ENCODE peak calls at places on chromosomes 13 and 19, in six cellular contexts. L, N, G, O, B and I are unnamed samples. For H3K9me3, the result is how much of the 10 kb centered on the place peaks cover.

GRCh38 chr13:24043590-24044350 is 116.8 kb upstream of the SPATA13 start:
- ATAC-seq in G (no peak), N (no peak), O (no peak), L (no peak), B (no peak), I (no peak)

GRCh38 chr19:4714016-4714415 is 9.6 kb downstream of the DPP9 start:
- ATAC-seq in O (no peak), N (no peak), L (no peak), G (no peak), B (no peak), I (no peak)

GRCh38 chr13:108595416-108596257 is 33.8 kb upstream of the MYO16 start:
- ATAC-seq in O (no peak), G (no peak), N (no peak), B (peak), L (no peak), I (no peak)

GRCh38 chr19:55704494-55705245 is 29.6 kb downstream of the EPN1 start:
- ATAC-seq in O (peak), B (no peak), L (peak), N (no peak), G (peak), I (no peak)

GRCh38 chr13:73284475-73284874 is 225.7 kb downstream of the KLF5 start:
- ATAC-seq in N (no peak), G (no peak), L (no peak), O (no peak), B (no peak), I (no peak)

GRCh38 chr19:11574689-11575088 is 2.8 kb downstream of the ACP5 start:
- ATAC-seq in B (peak), L (no peak), G (no peak), O (no peak), N (no peak), I (no peak)

GRCh38 chr13:54640719-54641118 is 1612.1 kb downstream of the OLFM4 start:
- ATAC-seq in B (no peak), G (no peak), L (no peak), N (no peak), O (no peak), I (no peak)

GRCh38 chr19:14089662-14090508 is 666 bp downstream of the SAMD1 start:
- ATAC-seq in N (peak), G (peak), O (peak), B (peak), L (peak), I (peak)

GRCh38 chr13:28478127-28478526 is 16.8 kb downstream of the FLT1 start:
- ATAC-seq in O (no peak), L (no peak), G (no peak), N (no peak), B (no peak), I (no peak)

GRCh38 chr19:38255759-38256052 is 468 bp downstream of the PPP1R14A start:
- ATAC-seq in N (peak), L (peak), B (no peak), G (peak), O (no peak), I (no peak)

GRCh38 chr13:43688230-43688907 is 98.4 kb downstream of the ENOX1 start:
- ATAC-seq in G (no peak), B (no peak), L (no peak), O (no peak), N (no peak), I (no peak)

GRCh38 chr13:114105351-114106225 is 26.8 kb downstream of the RASA3 start:
- ATAC-seq in G (no peak), O (no peak), L (no peak), B (no peak), N (no peak), I (peak)

GRCh38 chr19:46466536-46467199 is 4.7 kb downstream of the PNMA8A start:
- ATAC-seq in O (no peak), G (peak), B (peak), N (no peak), L (no peak), I (no peak)

GRCh38 chr13:73891805-73892204 is 242.4 kb downstream of the KLF12 start:
- ATAC-seq in B (no peak), L (no peak), G (no peak), O (no peak), N (no peak), I (no peak)

GRCh38 chr13:20297181-20297580 is 65.1 kb upstream of the GJB6 start:
- ATAC-seq in O (no peak), N (no peak), G (no peak), B (no peak), L (no peak), I (no peak)

GRCh38 chr19:50328257-50329145 is 676 bp downstream of the KCNC3 start:
- ATAC-seq in L (no peak), B (no peak), N (peak), G (no peak), O (peak), I (peak)

GRCh38 chr19:7545904-7546303 is 10.4 kb downstream of the PNPLA6 start:
- ATAC-seq in L (no peak), N (no peak), B (no peak), O (no peak), G (peak), I (no peak)

GRCh38 chr19:40721936-40722661 is 5.2 kb downstream of the ITPKC start:
- ATAC-seq in B (no peak), G (no peak), L (no peak), O (no peak), N (no peak), I (no peak)

GRCh38 chr13:66329988-66330429 is 900.1 kb downstream of the PCDH9 start:
- ATAC-seq in O (no peak), B (peak), N (no peak), G (no peak), L (no peak), I (no peak)

GRCh38 chr13:51846756-51847155 is 1.8 kb upstream of the TMEM272 start:
- ATAC-seq in B (no peak), O (no peak), G (no peak), L (no peak), N (no peak), I (no peak)

GRCh38 chr19:16922949-16923348 is 34.1 kb downstream of the F2RL3 start:
- ATAC-seq in O (no peak), B (no peak), L (no peak), N (no peak), G (no peak), I (no peak)

GRCh38 chr19:19062454-19063182 is 1.2 kb upstream of the SLC25A42 start:
- ATAC-seq in B (no peak), N (no peak), O (no peak), G (no peak), L (peak), I (no peak)

GRCh38 chr19:7595466-7596133 is at the start of gene CAMSAP3:
- ATAC-seq in N (peak), L (peak), G (peak), B (peak), O (peak), I (peak)

GRCh38 chr13:28120317-28120716 is 18.0 kb upstream of the PAN3 start:
- ATAC-seq in O (no peak), N (no peak), B (no peak), L (no peak), G (no peak), I (no peak)

GRCh38 chr19:4537953-4538600 is 1.8 kb downstream of the LRG1 start:
- ATAC-seq in O (no peak), B (no peak), N (no peak), G (no peak), L (peak), I (no peak)

GRCh38 chr13:40452038-40452666 is 214.3 kb downstream of the FOXO1 start:
- ATAC-seq in L (no peak), N (no peak), B (peak), G (peak), O (no peak), I (no peak)

GRCh38 chr19:17420267-17420924 is 549 bp downstream of the MVB12A start:
- ATAC-seq in N (peak), G (peak), L (no peak), B (peak), O (peak), I (peak)

GRCh38 chr13:34627499-34627898 is 314.6 kb upstream of the NBEA start:
- ATAC-seq in N (no peak), B (no peak), O (no peak), L (no peak), G (no peak), I (no peak)

GRCh38 chr13:45838171-45838745 is 13.3 kb downstream of the SIAH3 start:
- ATAC-seq in N (no peak), L (no peak), B (no peak), O (no peak), G (no peak), I (no peak)

GRCh38 chr19:9939301-9939913 is 3.1 kb upstream of the OLFM2 start:
- ATAC-seq in B (no peak), N (peak), L (peak), O (no peak), G (no peak), I (no peak)

GRCh38 chr13:101231751-101232428 is 184.4 kb downstream of the NALCN start:
- ATAC-seq in N (no peak), L (no peak), G (no peak), O (no peak), B (peak), I (no peak)

GRCh38 chr13:85652536-85652935 is 146.7 kb downstream of the SLITRK6 start:
- ATAC-seq in G (no peak), L (no peak), N (no peak), B (no peak), O (no peak), I (no peak)

GRCh38 chr19:21532904-21533303 is 27.5 kb downstream of the ZNF429 start:
- ATAC-seq in B (no peak), L (no peak), G (no peak), O (no peak), N (no peak), I (no peak)
- H3K9me3 ChIP-seq in B (under half), L (under half), G (half or more), O (half or more), N (under half), I (under half)

GRCh38 chr19:3359850-3360493 is 6.4 kb upstream of the NFIC start:
- ATAC-seq in O (no peak), G (peak), B (peak), L (peak), N (peak), I (no peak)

GRCh38 chr19:3362217-3362907 is 4.0 kb upstream of the NFIC start:
- ATAC-seq in N (no peak), L (no peak), B (no peak), O (no peak), G (no peak), I (no peak)

GRCh38 chr19:3361384-3362216 is 4.8 kb upstream of the NFIC start:
- ATAC-seq in G (no peak), N (no peak), L (no peak), O (no peak), B (no peak), I (no peak)

GRCh38 chr19:3358919-3359849 is 7.2 kb upstream of the NFIC start:
- ATAC-seq in L (peak), O (peak), N (no peak), G (peak), B (peak), I (peak)

DNA sequence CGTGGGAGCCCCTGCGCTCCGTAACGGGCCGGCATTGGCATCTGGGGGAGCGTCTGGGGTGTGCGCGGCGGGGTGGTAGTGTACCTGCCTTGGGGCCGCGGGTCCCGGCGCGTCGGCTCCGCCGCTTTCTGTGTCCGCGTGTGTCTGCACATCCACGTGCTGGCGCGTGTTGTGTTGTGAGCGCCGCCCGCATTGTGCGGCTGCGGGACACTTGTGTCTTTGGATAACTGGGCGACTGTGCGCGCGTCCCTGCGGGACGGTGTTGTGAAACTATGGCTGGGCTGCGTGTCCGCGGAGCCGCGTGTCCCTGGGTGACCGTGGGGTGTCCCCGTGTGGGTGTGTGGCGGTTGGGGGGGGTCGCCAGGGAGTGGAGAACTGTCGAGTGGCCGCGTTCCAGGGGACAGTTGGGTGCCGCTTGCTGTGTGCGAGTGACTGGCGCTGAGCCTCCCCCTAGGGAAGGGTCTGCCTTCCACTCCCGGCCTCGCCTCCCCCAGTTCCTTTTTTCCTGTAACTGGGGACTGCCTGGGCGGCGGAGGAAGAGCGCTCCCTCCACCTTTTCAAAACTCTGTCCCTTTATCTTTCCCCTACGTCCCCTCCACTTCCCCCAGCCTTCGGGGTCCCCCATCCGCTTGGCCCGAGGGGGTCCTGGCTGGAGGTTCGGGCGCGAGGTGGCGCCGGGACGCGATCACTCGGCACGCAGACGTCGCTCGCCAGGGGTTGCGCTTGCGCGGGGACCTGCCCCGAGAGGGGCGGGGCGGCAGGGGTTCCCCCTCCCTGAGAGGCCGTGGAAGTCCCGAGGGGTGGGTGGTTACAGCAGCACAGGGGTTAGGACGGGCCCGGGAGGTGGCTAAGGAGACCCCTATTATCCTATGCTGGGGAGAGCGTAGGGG is 5.6 kb upstream of the NFIC start:
- ATAC-seq in B (peak), L (peak), G (peak), N (peak), O (peak), I (peak)
- TF ChIP-seq EP300 in B (no peak), L (no peak), G (no peak), N (no peak), O (no peak), I (no peak)

DNA sequence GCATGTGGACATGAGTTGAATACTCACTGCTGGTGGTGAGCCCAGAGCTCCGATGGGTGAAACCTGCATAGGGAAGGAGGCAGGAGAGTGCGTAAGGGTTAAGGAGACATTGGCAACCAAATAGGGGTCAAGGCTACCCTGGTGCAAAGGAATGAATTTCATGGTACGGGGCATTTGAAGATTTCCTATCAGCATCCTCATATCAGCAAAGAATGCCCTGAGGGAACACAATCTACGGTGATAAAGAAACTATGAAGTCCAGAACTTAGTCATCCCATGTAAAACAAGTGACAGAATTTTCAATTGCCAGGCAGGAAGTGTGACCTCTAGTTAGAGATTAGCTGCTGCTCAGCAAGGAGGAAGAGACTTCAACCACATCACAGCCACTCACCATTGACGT is 64.9 kb downstream of the MBD3L1 start:
- ATAC-seq in B (no peak), O (no peak), L (no peak), N (no peak), G (no peak), I (no peak)
- H3K9me3 ChIP-seq in B (under half), O (half or more), L (under half), N (under half), G (under half), I (under half)

GRCh38 chr13:98999635-98999952 is 21.7 kb upstream of the DOCK9 start:
- ATAC-seq in B (no peak), L (no peak), G (no peak), O (no peak), N (no peak), I (no peak)

GRCh38 chr13:98996046-98996445 is 18.2 kb upstream of the DOCK9 start:
- ATAC-seq in B (no peak), L (no peak), G (no peak), N (no peak), O (no peak), I (no peak)

GRCh38 chr13:98998831-98999634 is 21.2 kb upstream of the DOCK9 start:
- ATAC-seq in G (peak), O (no peak), N (no peak), L (peak), B (no peak), I (peak)

GRCh38 chr13:98997051-98997730 is 19.3 kb upstream of the DOCK9 start:
- ATAC-seq in G (no peak), L (no peak), N (no peak), B (no peak), O (no peak), I (no peak)

GRCh38 chr13:98997738-98998641 is 20.1 kb upstream of the DOCK9 start:
- ATAC-seq in L (no peak), G (no peak), O (no peak), B (no peak), N (peak), I (peak)
- TF ChIP-seq EP300 in L (no peak), G (no peak), O (no peak), B (no peak), N (no peak), I (no peak)

GRCh38 chr19:1324249-1324791 is 38.6 kb downstream of the EFNA2 start:
- ATAC-seq in G (no peak), L (no peak), O (no peak), B (no peak), N (no peak), I (no peak)
- H3K9me3 ChIP-seq in G (under half), L (under half), O (under half), B (under half), N (under half), I (under half)

GRCh38 chr13:107562222-107562621 is 653.1 kb downstream of the LIG4 start:
- ATAC-seq in B (no peak), O (no peak), G (no peak), N (no peak), L (no peak), I (no peak)
- TF ChIP-seq EP300 in B (no peak), O (no peak), G (no peak), N (no peak), L (no peak), I (no peak)

DNA sequence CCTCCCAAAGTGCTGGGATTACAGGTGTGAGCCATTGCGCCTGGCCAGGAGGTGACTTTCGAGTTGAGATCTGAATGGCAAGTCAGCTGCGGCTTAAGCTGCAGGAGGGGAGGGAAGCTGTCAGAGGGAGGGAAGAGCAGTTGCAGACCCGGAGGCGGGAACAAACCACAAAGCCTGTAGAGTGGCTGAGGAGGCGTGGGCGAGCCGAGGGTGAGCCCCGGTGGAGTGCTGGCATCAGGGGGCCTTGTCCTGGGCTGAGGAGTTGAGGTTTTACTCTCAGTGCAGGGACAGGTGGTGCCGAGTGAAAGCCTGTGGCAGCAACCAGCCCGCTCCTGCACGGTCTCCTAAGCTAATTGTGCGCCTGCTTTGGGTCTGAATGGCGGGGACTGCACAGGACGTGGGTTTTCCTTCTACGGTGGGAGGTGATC is 24.2 kb downstream of the PPP1R37 start:
- ATAC-seq in G (no peak), N (no peak), O (no peak), B (peak), L (peak), I (no peak)
- H3K9me3 ChIP-seq in G (under half), N (under half), O (under half), B (under half), L (under half), I (under half)